ENCODE peak calls at places on chromosomes 3 and 15, in eight cellular contexts. I is heart right ventricle, M is body of pancreas, O is kidney epithelial cell, U is OCI-LY7, Y is bronchial epithelial cell, V is cardiac muscle cell, H is psoas muscle. X is an unnamed sample.

GRCh38 chr3:13231781-13232515 is 158.7 kb upstream of the IQSEC1 start:
- DNase-seq in I (no peak), M (no peak), O (no peak), U (no peak), Y (no peak), V (peak), H (no peak), X (no peak)

GRCh38 chr3:123652346-123652984 is 67.6 kb upstream of the HACD2 start:
- DNase-seq in I (peak), M (peak), O (no peak), U (peak), Y (peak), V (peak), H (peak), X (no peak)

GRCh38 chr3:23859012-23859743 is 53.4 kb downstream of the UBE2E1 start:
- DNase-seq in I (no peak), M (no peak), O (no peak), U (no peak), Y (peak), V (no peak), H (peak), X (no peak)

GRCh38 chr3:64575211-64575844 is 112.5 kb downstream of the ADAMTS9 start:
- DNase-seq in I (no peak), M (no peak), O (no peak), U (peak), Y (peak), V (no peak), H (no peak), X (peak)

GRCh38 chr15:71707230-71708051 is 102.9 kb upstream of the NR2E3 start:
- DNase-seq in I (no peak), M (no peak), O (no peak), U (no peak), Y (no peak), V (no peak), H (no peak), X (no peak)

GRCh38 chr3:183244981-183245476 is 8.0 kb upstream of the B3GNT5 start:
- DNase-seq in I (no peak), M (no peak), O (no peak), U (no peak), Y (no peak), V (no peak), H (no peak), X (no peak)

GRCh38 chr15:93382196-93382820 is 293.3 kb upstream of the RGMA start:
- DNase-seq in I (no peak), M (peak), O (no peak), U (no peak), Y (no peak), V (no peak), H (no peak), X (no peak)

GRCh38 chr15:86089422-86089821 is 9.8 kb downstream of the AGBL1 start:
- DNase-seq in I (no peak), M (no peak), O (no peak), U (no peak), Y (no peak), V (no peak), H (no peak), X (no peak)

GRCh38 chr3:74267583-74268184 is 346.8 kb downstream of the CNTN3 start:
- DNase-seq in I (no peak), M (peak), O (peak), U (peak), Y (peak), V (peak), H (no peak), X (peak)

GRCh38 chr3:50428007-50428633 is 68.8 kb upstream of the TMEM115 start:
- DNase-seq in I (no peak), M (no peak), O (no peak), U (no peak), Y (peak), V (no peak), H (no peak), X (no peak)

GRCh38 chr3:117045143-117045542 is 335.6 kb downstream of the TUSC7 start:
- DNase-seq in I (no peak), M (no peak), O (no peak), U (no peak), Y (peak), V (peak), H (no peak), X (no peak)

GRCh38 chr15:67101981-67102929 is 36.9 kb downstream of the SMAD3 start:
- DNase-seq in I (no peak), M (no peak), O (no peak), U (no peak), Y (peak), V (no peak), H (no peak), X (no peak)

GRCh38 chr3:146148468-146148931 is 12.5 kb downstream of the PLOD2 start:
- DNase-seq in I (no peak), M (no peak), O (no peak), U (no peak), Y (no peak), V (no peak), H (no peak), X (no peak)

GRCh38 chr3:8336456-8336855 is 165.2 kb upstream of the LMCD1 start:
- DNase-seq in I (no peak), M (no peak), O (no peak), U (no peak), Y (no peak), V (no peak), H (no peak), X (no peak)

GRCh38 chr3:98763076-98763475 is at the start of gene ST3GAL6:
- DNase-seq in I (no peak), M (no peak), O (no peak), U (no peak), Y (peak), V (no peak), H (no peak), X (no peak)
- H3K4me3 ChIP-seq in I (no peak), M (no peak), O (no peak), U (peak), Y (no peak), V (peak), H (peak), X (no peak)

GRCh38 chr15:79769081-79769481 is 127.7 kb downstream of the MTHFS start:
- DNase-seq in I (no peak), M (no peak), O (no peak), U (peak), Y (peak), V (peak), H (no peak), X (no peak)
- TF ChIP-seq CTCF in I (peak), M (peak), O (no peak), U (peak), Y (peak), V (peak), H (peak), X (peak)

DNA sequence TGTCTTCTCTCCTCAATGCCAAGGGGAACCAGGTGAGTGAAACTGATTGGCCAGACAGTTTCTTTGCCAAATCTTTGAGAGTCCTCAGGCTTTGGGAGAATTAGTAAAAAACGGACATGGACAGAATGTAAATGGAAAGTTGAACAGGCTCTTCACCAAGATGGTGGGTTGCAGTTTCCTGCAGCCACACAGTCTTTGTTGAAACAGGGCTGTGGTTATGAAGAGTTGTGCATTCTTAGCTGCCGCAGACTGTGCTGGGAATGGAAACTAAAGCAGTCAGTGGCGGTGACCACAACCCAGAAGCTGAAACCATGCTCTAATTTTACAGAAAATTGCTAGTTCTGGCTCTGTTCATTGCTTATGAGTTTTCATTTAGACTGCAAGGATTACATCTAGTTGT is 42.1 kb upstream of the TASOR start:
- DNase-seq in I (no peak), M (no peak), O (no peak), U (no peak), Y (no peak), V (no peak), H (no peak), X (no peak)
- H3K4me3 ChIP-seq in I (no peak), M (no peak), O (no peak), U (no peak), Y (no peak), V (no peak), H (no peak), X (no peak)

GRCh38 chr3:187066228-187066995 is 72.9 kb downstream of the RPL39L start:
- DNase-seq in I (no peak), M (no peak), O (no peak), U (peak), Y (peak), V (peak), H (no peak), X (peak)
- TF ChIP-seq CTCF in I (peak), M (no peak), O (peak), U (peak), Y (peak), V (peak), H (peak), X (peak)

DNA sequence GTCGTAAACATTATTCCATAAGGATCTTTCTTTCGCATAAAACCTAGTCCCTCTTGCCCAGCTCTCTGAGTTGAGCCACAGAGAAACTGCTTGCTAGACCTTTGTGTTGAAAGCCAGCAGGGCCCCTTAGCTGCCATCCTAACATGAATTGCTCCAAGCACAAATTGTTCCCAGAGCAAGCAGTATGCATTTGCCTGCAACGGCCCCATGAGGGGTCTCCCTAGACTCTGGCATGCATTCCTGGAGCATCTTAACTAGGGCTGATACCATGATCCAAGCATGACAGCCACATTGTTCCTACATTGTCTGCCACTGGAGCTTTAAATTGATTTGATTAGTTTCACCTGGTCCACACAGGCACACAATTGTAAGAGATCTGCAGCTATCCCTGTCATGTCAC is 428.2 kb downstream of the TAFA4 start:
- DNase-seq in I (no peak), M (no peak), O (no peak), U (no peak), Y (no peak), V (peak), H (no peak), X (no peak)
- H3K4me3 ChIP-seq in I (no peak), M (no peak), O (no peak), U (no peak), Y (no peak), V (no peak), H (no peak), X (no peak)

GRCh38 chr3:4943553-4943952 is 35.7 kb upstream of the BHLHE40 start:
- DNase-seq in I (no peak), M (no peak), O (no peak), U (no peak), Y (no peak), V (no peak), H (no peak), X (no peak)
- TF ChIP-seq CTCF in I (no peak), M (peak), O (peak), U (peak), Y (peak), V (peak), H (no peak), X (peak)

DNA sequence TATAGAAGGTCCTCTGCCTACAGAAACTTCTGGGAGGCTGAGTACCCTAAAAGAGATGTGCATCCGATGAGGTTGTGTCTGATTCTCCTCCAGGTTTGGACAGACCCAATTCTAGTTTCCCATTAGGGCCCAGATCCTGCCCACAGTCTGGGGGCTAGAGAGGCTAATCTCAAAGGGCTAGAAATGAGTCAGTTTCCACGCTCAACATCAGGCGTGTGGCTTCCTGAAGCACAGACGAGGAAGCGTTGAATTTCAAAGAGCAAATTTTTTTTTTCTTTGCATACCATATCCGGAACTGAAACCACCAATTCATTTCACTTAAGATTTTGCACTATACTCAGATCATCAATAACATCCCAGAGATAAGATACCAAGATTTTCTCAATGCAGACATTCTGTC is 173.8 kb upstream of the BCL6 start:
- DNase-seq in I (no peak), M (no peak), O (no peak), U (peak), Y (peak), V (no peak), H (no peak), X (no peak)
- H3K4me3 ChIP-seq in I (no peak), M (no peak), O (no peak), U (peak), Y (no peak), V (no peak), H (no peak), X (no peak)

X was measured in HFF-Myc.